ENCODE peak calls at places on chromosomes 3 and 15, in seven cellular contexts. A, D, B, V, C, W and Y are unnamed samples.

GRCh38 chr15:85329561-85330421 is 50.6 kb upstream of the AKAP13 start:
- DNase-seq in D (no peak), A (no peak), W (no peak), B (no peak), C (no peak), V (peak), Y (no peak)

GRCh38 chr3:185824467-185825378 is at the start of gene IGF2BP2:
- DNase-seq in B (peak), V (peak), A (no peak), C (no peak), W (no peak), D (peak), Y (peak)

GRCh38 chr15:100810229-100810628 is 69.4 kb upstream of the ALDH1A3 start:
- DNase-seq in B (no peak), C (no peak), W (no peak), A (no peak), D (no peak), V (no peak), Y (no peak)

GRCh38 chr15:33729648-33730047 is 238.6 kb upstream of the CHRM5 start:
- DNase-seq in C (no peak), V (peak), D (no peak), W (peak), A (no peak), B (peak), Y (no peak)

GRCh38 chr3:172260381-172260780 is 187.9 kb downstream of the GHSR start:
- DNase-seq in D (no peak), W (no peak), B (peak), C (no peak), V (peak), A (no peak), Y (no peak)

GRCh38 chr3:133573629-133574194 is at the start of gene CDV3:
- DNase-seq in D (no peak), C (no peak), V (no peak), B (no peak), W (no peak), A (no peak), Y (no peak)

GRCh38 chr3:73228425-73228824 is 167.0 kb downstream of the EBLN2 start:
- DNase-seq in A (no peak), C (no peak), V (peak), D (no peak), W (no peak), B (peak), Y (no peak)

GRCh38 chr15:23039917-23040281 is 530 bp upstream of the TUBGCP5 start:
- DNase-seq in A (no peak), C (peak), W (peak), B (no peak), D (no peak), V (no peak), Y (no peak)

GRCh38 chr15:41969851-41970431 is 2.4 kb downstream of the EHD4 start:
- DNase-seq in B (peak), W (no peak), V (no peak), A (no peak), D (no peak), C (no peak), Y (peak)

GRCh38 chr15:51782357-51782896 is 31.0 kb downstream of the TMOD2 start:
- DNase-seq in W (peak), B (no peak), C (no peak), A (no peak), V (peak), D (no peak), Y (no peak)

GRCh38 chr15:62250176-62250575 is 85.1 kb upstream of the C2CD4B start:
- DNase-seq in D (no peak), A (no peak), V (no peak), W (no peak), C (no peak), B (no peak), Y (no peak)

GRCh38 chr15:101110681-101111569 is 140.9 kb downstream of the CHSY1 start:
- DNase-seq in C (no peak), A (no peak), B (no peak), W (no peak), D (peak), V (no peak), Y (peak)